ENCODE peak calls at places on chromosome 17, in six cellular contexts. One of them, this sample, is unnamed.

GRCh38 chr17:60392845-60393702 is 1.1 kb upstream of the USP32 start:
- DNase-seq in PC-9: no peak
- DNase-seq in kidney epithelial cell: no peak
- DNase-seq in IMR-90: peak; percentile 60
- DNase-seq in brain microvascular endothelial cell: peak; percentile 67
- DNase-seq in sigmoid colon: peak; percentile 70
- DNase-seq in this sample: peak; percentile 40

GRCh38 chr17:50129303-50129945 is 536 bp downstream of the SAMD14 start:
- DNase-seq in PC-9: no peak
- DNase-seq in kidney epithelial cell: no peak
- DNase-seq in IMR-90: peak; percentile 57
- DNase-seq in brain microvascular endothelial cell: no peak
- DNase-seq in sigmoid colon: no peak
- DNase-seq in this sample: no peak

GRCh38 chr17:66809408-66809807 is 25.5 kb upstream of the CACNG5 start:
- DNase-seq in PC-9: no peak
- DNase-seq in kidney epithelial cell: no peak
- DNase-seq in IMR-90: no peak
- DNase-seq in brain microvascular endothelial cell: no peak
- DNase-seq in sigmoid colon: peak; percentile 34
- DNase-seq in this sample: no peak

GRCh38 chr17:72915631-72916081 is 176.8 kb downstream of the SLC39A11 start:
- DNase-seq in PC-9: no peak
- DNase-seq in kidney epithelial cell: no peak
- DNase-seq in IMR-90: no peak
- DNase-seq in brain microvascular endothelial cell: no peak
- DNase-seq in sigmoid colon: no peak
- DNase-seq in this sample: no peak

GRCh38 chr17:66264696-66265095 is 35.5 kb upstream of the APOH start:
- DNase-seq in PC-9: no peak
- DNase-seq in kidney epithelial cell: no peak
- DNase-seq in IMR-90: no peak
- DNase-seq in brain microvascular endothelial cell: no peak
- DNase-seq in sigmoid colon: no peak
- DNase-seq in this sample: no peak

GRCh38 chr17:39923230-39923629 is 4.2 kb downstream of the ORMDL3 start:
- DNase-seq in PC-9: no peak
- DNase-seq in kidney epithelial cell: no peak
- DNase-seq in IMR-90: no peak
- DNase-seq in brain microvascular endothelial cell: no peak
- DNase-seq in sigmoid colon: no peak
- DNase-seq in this sample: no peak

GRCh38 chr17:76136276-76137025 is 4.6 kb downstream of the FOXJ1 start:
- DNase-seq in PC-9: no peak
- DNase-seq in kidney epithelial cell: no peak
- DNase-seq in IMR-90: no peak
- DNase-seq in brain microvascular endothelial cell: no peak
- DNase-seq in sigmoid colon: no peak
- DNase-seq in this sample: no peak

GRCh38 chr17:40323731-40324650 is 15.0 kb downstream of the RARA start:
- DNase-seq in PC-9: peak; percentile 13
- DNase-seq in kidney epithelial cell: no peak
- DNase-seq in IMR-90: peak; percentile 44
- DNase-seq in brain microvascular endothelial cell: no peak
- DNase-seq in sigmoid colon: peak; percentile 83
- DNase-seq in this sample: no peak

GRCh38 chr17:6448473-6448872 is 4.2 kb downstream of the PIMREG start:
- DNase-seq in PC-9: no peak
- DNase-seq in kidney epithelial cell: no peak
- DNase-seq in IMR-90: no peak
- DNase-seq in brain microvascular endothelial cell: no peak
- DNase-seq in sigmoid colon: no peak
- DNase-seq in this sample: no peak

GRCh38 chr17:76379646-76380376 is 4.6 kb upstream of the SPHK1 start:
- DNase-seq in PC-9: no peak
- DNase-seq in kidney epithelial cell: no peak
- DNase-seq in IMR-90: no peak
- DNase-seq in brain microvascular endothelial cell: no peak
- DNase-seq in sigmoid colon: no peak
- DNase-seq in this sample: no peak

GRCh38 chr17:74432484-74433391 is 850 bp downstream of the GPRC5C start:
- DNase-seq in PC-9: no peak
- DNase-seq in kidney epithelial cell: no peak
- DNase-seq in IMR-90: no peak
- DNase-seq in brain microvascular endothelial cell: no peak
- DNase-seq in sigmoid colon: no peak
- DNase-seq in this sample: no peak

DNA sequence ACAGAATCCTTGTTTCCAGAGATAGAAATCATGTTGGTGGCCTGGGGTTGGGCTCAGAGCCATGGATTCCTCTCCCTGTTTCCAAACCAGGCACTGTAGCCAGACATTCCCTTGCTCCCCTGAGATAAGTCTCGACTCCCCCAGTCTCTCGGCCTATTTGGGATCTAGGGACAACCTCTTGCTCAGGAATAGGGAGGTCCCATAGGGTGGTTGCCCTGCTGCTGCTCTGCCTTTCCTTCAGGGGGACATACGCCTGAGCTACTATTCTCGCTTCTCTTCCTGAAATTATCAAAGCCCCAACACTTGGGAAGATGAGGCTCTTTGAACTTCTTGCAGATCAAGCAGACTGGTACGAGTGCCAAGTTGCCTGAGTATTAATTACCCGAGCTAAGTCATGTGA is 58.0 kb downstream of the TBX4 start:
- DNase-seq in PC-9: no peak
- DNase-seq in kidney epithelial cell: no peak
- DNase-seq in IMR-90: no peak
- DNase-seq in brain microvascular endothelial cell: no peak
- DNase-seq in sigmoid colon: no peak
- DNase-seq in this sample: no peak
- H3K27me3 ChIP-seq in PC-9: no peaks in the 10 kb centered on the region
- H3K27me3 ChIP-seq in kidney epithelial cell: peaks cover 5% of the 10 kb centered on the region
- H3K27me3 ChIP-seq in IMR-90: peaks cover 7% of the 10 kb centered on the region
- H3K27me3 ChIP-seq in brain microvascular endothelial cell: peaks cover 4% of the 10 kb centered on the region
- H3K27me3 ChIP-seq in sigmoid colon: no peaks in the 10 kb centered on the region
- H3K27me3 ChIP-seq in this sample: peaks cover 4% of the 10 kb centered on the region

GRCh38 chr17:34615326-34615725 is 35.9 kb downstream of the TMEM132E start:
- DNase-seq in PC-9: no peak
- DNase-seq in kidney epithelial cell: no peak
- DNase-seq in IMR-90: no peak
- DNase-seq in brain microvascular endothelial cell: no peak
- DNase-seq in sigmoid colon: no peak
- DNase-seq in this sample: no peak

GRCh38 chr17:34616148-34616547 is 36.8 kb downstream of the TMEM132E start:
- DNase-seq in PC-9: no peak
- DNase-seq in kidney epithelial cell: no peak
- DNase-seq in IMR-90: no peak
- DNase-seq in brain microvascular endothelial cell: no peak
- DNase-seq in sigmoid colon: no peak
- DNase-seq in this sample: no peak

GRCh38 chr17:34614698-34615097 is 35.3 kb downstream of the TMEM132E start:
- DNase-seq in PC-9: no peak
- DNase-seq in kidney epithelial cell: no peak
- DNase-seq in IMR-90: no peak
- DNase-seq in brain microvascular endothelial cell: no peak
- DNase-seq in sigmoid colon: no peak
- DNase-seq in this sample: no peak

GRCh38 chr17:34610506-34610905 is 31.1 kb downstream of the TMEM132E start:
- DNase-seq in PC-9: no peak
- DNase-seq in kidney epithelial cell: no peak
- DNase-seq in IMR-90: no peak
- DNase-seq in brain microvascular endothelial cell: no peak
- DNase-seq in sigmoid colon: no peak
- DNase-seq in this sample: no peak

DNA sequence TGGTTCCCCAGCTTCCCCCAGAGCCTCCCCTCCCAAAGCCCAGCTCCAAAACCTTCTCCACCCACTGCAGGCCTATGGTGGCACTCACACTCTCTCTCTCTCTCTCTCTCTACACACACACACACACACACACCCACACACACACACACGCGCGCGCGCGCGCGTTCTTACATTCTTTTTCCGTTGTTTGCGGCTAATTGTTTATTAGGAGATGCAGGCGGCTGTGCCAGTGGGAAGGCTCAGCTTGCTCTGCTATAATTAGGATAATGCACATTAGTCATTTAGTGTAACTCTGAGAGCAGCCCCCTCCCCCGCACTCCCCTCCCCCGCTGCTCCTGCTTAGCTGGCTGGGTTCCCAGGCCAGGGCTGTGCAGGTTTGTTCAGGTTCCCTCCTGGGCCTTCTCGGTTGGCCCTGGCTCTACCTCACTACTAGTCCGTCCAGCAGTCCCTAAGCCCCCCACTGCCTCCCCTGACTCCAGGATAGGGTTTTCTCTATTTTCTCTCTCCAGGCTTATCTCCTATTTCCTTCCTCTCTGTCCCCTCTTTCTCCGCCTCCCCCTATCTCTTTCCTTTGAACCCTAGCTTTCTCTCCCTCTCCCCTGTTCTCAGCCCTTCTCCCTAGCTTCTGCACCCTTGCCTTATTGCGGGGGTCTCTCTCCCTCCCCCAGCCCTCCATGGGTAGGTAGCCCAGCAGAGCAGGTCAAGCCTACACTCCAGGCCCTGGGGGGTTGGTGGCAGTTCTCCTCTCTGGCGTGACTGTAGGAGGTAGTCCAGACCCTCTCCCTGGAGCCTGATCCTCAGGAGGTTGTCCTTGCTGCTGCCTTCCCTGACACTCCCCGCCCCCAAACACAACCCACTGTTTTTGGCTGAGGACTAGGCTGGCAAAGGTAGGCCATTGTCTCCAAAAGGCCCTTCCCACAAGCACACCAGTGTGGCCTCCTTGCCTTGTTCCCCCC is 34.0 kb downstream of the TMEM132E start:
- DNase-seq in PC-9: no peak
- DNase-seq in kidney epithelial cell: no peak
- DNase-seq in IMR-90: no peak
- DNase-seq in brain microvascular endothelial cell: no peak
- DNase-seq in sigmoid colon: no peak
- DNase-seq in this sample: peak; percentile 4
- H3K27me3 ChIP-seq in PC-9: peaks cover 78% of the 10 kb centered on the region
- H3K27me3 ChIP-seq in kidney epithelial cell: peaks cover 10% of the 10 kb centered on the region
- H3K27me3 ChIP-seq in IMR-90: peaks cover 4% of the 10 kb centered on the region
- H3K27me3 ChIP-seq in brain microvascular endothelial cell: no peaks in the 10 kb centered on the region
- H3K27me3 ChIP-seq in sigmoid colon: no peaks in the 10 kb centered on the region
- H3K27me3 ChIP-seq in this sample: peaks cover 13% of the 10 kb centered on the region

DNA sequence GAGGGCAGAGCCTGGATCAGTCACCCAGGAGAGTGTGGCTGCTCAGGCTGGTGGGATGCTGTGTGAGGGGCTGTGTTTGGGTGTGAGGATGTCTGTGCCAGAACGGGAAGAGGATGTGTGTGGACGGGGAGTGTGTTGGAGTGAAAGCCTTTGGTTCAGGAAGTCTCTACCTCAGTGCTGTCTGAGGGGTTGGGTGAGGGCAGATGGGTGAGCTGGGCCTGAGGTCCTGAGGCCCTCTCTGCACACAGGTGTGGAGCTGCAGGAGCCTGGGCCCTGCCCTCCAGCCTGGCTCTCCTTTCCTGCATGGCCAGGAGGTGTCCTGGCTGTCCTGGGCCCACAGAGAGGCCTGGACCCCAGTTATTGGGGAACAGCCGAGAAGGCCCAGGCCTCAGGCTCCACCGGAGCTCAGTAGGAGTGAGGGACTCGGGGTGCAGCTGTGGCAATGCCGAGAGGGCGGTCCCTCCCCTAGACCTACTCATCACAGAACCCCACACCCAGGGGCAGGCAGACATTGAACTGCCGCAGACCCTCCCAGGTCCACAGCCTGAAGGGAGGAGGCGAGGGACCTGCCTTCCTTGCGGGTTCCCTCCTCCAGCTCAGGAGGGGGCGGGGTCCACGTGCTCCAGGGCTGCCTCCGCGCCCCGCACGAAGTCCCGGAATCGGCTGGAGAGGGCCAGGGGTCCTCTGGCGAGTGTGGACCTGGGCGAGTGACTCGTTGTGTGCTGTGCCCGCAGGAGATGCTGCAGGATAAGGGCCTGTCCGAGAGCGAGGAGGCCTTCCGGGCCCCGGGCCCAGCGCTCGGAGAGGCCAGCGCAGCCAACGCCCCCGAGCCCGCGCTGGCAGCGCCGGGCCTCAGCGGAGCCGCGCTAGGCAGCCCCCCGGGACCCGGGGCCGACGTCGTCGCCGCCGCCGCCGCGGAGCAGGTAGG is 3.8 kb downstream of the TBX4 start:
- DNase-seq in PC-9: no peak
- DNase-seq in kidney epithelial cell: no peak
- DNase-seq in IMR-90: no peak
- DNase-seq in brain microvascular endothelial cell: no peak
- DNase-seq in sigmoid colon: peak; percentile 52
- DNase-seq in this sample: no peak
- H3K27me3 ChIP-seq in PC-9: no peaks in the 10 kb centered on the region
- H3K27me3 ChIP-seq in kidney epithelial cell: peaks cover 93% of the 10 kb centered on the region
- H3K27me3 ChIP-seq in IMR-90: peaks cover 95% of the 10 kb centered on the region
- H3K27me3 ChIP-seq in brain microvascular endothelial cell: peaks cover 92% of the 10 kb centered on the region
- H3K27me3 ChIP-seq in sigmoid colon: peaks cover 65% of the 10 kb centered on the region
- H3K27me3 ChIP-seq in this sample: peaks cover 99% of the 10 kb centered on the region

GRCh38 chr17:15258113-15258512 is 7.0 kb downstream of the PMP22 start:
- DNase-seq in PC-9: no peak
- DNase-seq in kidney epithelial cell: no peak
- DNase-seq in IMR-90: no peak
- DNase-seq in brain microvascular endothelial cell: no peak
- DNase-seq in sigmoid colon: no peak
- DNase-seq in this sample: no peak

GRCh38 chr17:15261063-15261817 is 3.9 kb downstream of the PMP22 start:
- DNase-seq in PC-9: no peak
- DNase-seq in kidney epithelial cell: no peak
- DNase-seq in IMR-90: peak; percentile 60
- DNase-seq in brain microvascular endothelial cell: peak; percentile 57
- DNase-seq in sigmoid colon: peak; percentile 84
- DNase-seq in this sample: no peak

GRCh38 chr17:15262291-15263205 is 2.6 kb downstream of the PMP22 start:
- DNase-seq in PC-9: no peak
- DNase-seq in kidney epithelial cell: no peak
- DNase-seq in IMR-90: peak; percentile 83
- DNase-seq in brain microvascular endothelial cell: no peak
- DNase-seq in sigmoid colon: peak; percentile 98
- DNase-seq in this sample: no peak

GRCh38 chr17:15261818-15262290 is 3.3 kb downstream of the PMP22 start:
- DNase-seq in PC-9: no peak
- DNase-seq in kidney epithelial cell: no peak
- DNase-seq in IMR-90: no peak
- DNase-seq in brain microvascular endothelial cell: no peak
- DNase-seq in sigmoid colon: no peak
- DNase-seq in this sample: no peak

DNA sequence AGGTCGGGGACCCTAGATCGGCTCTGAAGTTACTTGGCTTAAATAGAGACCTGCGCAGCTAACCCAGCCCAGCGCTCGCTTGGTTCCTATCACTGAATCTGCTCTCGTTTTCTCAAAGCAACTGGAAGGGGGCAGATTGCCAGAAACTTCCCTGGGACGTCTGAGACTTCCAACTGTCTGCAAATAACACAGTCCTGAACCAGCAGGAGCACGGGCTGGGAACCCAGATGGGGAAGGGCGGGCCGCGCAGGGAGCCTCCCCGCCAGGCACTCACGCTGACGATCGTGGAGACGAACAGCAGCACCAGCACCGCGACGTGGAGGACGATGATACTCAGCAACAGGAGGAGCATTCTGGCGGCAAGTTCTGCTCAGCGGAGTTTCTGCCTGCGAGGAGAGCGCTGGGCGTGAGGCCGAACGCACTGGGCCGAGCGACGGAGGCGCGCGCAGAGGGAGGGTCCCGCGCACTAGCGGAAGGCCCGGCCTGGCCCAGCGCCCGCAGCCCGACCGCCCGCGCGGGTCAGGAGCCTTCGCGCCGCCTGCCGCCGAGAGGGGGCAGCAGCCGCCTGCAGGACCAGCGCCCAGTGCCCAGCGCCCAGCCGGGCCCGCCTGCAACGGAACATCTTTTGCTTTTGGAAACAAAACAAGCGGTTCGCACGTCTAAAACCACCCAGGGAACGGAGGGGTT is 4.6 kb downstream of the PMP22 start:
- DNase-seq in PC-9: no peak
- DNase-seq in kidney epithelial cell: no peak
- DNase-seq in IMR-90: peak; percentile 88
- DNase-seq in brain microvascular endothelial cell: peak; percentile 80
- DNase-seq in sigmoid colon: peak; percentile 97
- DNase-seq in this sample: peak; percentile 44
- H3K27me3 ChIP-seq in PC-9: peaks cover 8% of the 10 kb centered on the region
- H3K27me3 ChIP-seq in kidney epithelial cell: peaks cover 24% of the 10 kb centered on the region
- H3K27me3 ChIP-seq in IMR-90: peaks cover 11% of the 10 kb centered on the region
- H3K27me3 ChIP-seq in brain microvascular endothelial cell: no peaks in the 10 kb centered on the region
- H3K27me3 ChIP-seq in sigmoid colon: no peaks in the 10 kb centered on the region
- H3K27me3 ChIP-seq in this sample: peaks cover 46% of the 10 kb centered on the region

This sample was measured in foreskin keratinocyte.